ENCODE peak calls at places on chromosomes 3 and 15, in nine cellular contexts. X, I, J, D, E, K, A, Z and F are unnamed samples.

GRCh38 chr3:72380193-72380592 is 468.1 kb downstream of the SHQ1 start:
- DNase-seq in E (peak; percentile 37), K (no peak), D (no peak), X (no peak), A (no peak), Z (peak; percentile 82), J (no peak), I (peak; percentile 17), F (no peak)

GRCh38 chr3:191813245-191813644 is 352.3 kb downstream of the PYDC2 start:
- DNase-seq in I (no peak), Z (no peak), J (no peak), X (no peak), D (no peak), A (no peak), K (no peak), E (no peak), F (no peak)

GRCh38 chr3:87920549-87920948 is 138.3 kb downstream of the CGGBP1 start:
- DNase-seq in J (no peak), K (no peak), Z (no peak), X (no peak), E (no peak), I (no peak), A (no peak), D (no peak), F (no peak)

GRCh38 chr15:58003810-58004209 is 61.7 kb downstream of the ALDH1A2 start:
- DNase-seq in I (no peak), E (no peak), X (no peak), J (no peak), D (no peak), K (no peak), Z (no peak), A (no peak), F (no peak)

GRCh38 chr3:50474717-50475116 is 28.7 kb downstream of the CACNA2D2 start:
- DNase-seq in I (no peak), J (no peak), X (no peak), D (no peak), E (peak; percentile 18), Z (peak; percentile 82), K (no peak), A (no peak), F (no peak)

GRCh38 chr3:33840179-33840578 is 41.7 kb downstream of the PDCD6IP start:
- DNase-seq in X (no peak), I (no peak), A (no peak), K (no peak), D (no peak), J (no peak), Z (no peak), E (no peak), F (no peak)

GRCh38 chr3:29764603-29765254 is 483.9 kb downstream of the RBMS3 start:
- DNase-seq in I (no peak), K (no peak), E (peak; percentile 94), D (no peak), A (no peak), X (peak; percentile 16), Z (peak; percentile 87), J (no peak), F (peak; percentile 59)

GRCh38 chr3:196981657-196982056 is 13.0 kb upstream of the PIGZ start:
- DNase-seq in A (no peak), X (no peak), E (no peak), I (no peak), J (no peak), Z (no peak), K (no peak), D (no peak), F (no peak)

GRCh38 chr3:48429416-48430358 is at the start of gene PLXNB1:
- DNase-seq in A (peak; percentile 34), X (no peak), Z (peak; percentile 55), K (peak; percentile 93), I (peak; percentile 92), J (peak; percentile 58), D (peak; percentile 98), E (peak; percentile 63), F (peak; percentile 93)

GRCh38 chr15:77034620-77035467 is 36.1 kb downstream of the TSPAN3 start:
- DNase-seq in E (peak; percentile 48), X (no peak), K (peak; percentile 78), A (peak; percentile 39), D (peak; percentile 79), I (peak; percentile 61), Z (peak; percentile 54), J (no peak), F (peak; percentile 46)

DNA sequence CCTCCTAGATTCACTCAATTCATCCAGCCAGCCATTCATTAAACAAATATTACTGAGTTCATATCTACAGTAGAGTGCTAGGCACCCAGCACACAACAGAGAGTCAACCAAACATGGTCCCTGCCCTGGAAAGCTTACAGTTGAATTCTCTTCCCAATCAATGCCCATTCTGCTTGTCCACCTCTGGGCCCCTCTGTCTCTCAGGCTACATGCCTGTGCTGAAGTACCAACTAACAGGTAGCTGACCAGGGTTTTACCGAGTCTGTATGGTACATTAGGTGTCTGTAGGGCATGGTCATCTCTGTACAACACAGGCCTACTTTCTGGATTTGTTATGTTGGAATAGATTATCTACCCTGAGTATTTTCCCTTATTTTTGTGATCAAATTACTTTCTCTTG is 23.3 kb downstream of the PLD1 start:
- DNase-seq in X (no peak), J (no peak), E (no peak), D (no peak), A (no peak), I (no peak), Z (no peak), K (no peak), F (no peak)
- TF ChIP-seq EZH2phosphoT487 in X (no peak), J (no peak), E (no peak), D (no peak), A (no peak), I (no peak), Z (no peak), K (no peak), F (no peak)

GRCh38 chr15:81023483-81024264 is 23.0 kb downstream of the TLNRD1 start:
- DNase-seq in E (peak; percentile 15), Z (peak; percentile 92), I (no peak), J (no peak), K (no peak), D (no peak), X (no peak), A (peak; percentile 82), F (no peak)
- TF ChIP-seq EZH2phosphoT487 in E (no peak), Z (no peak), I (no peak), J (no peak), K (no peak), D (no peak), X (no peak), A (no peak), F (no peak)

GRCh38 chr3:2096196-2096595 is 2.5 kb upstream of the CNTN4 start:
- DNase-seq in Z (no peak), E (no peak), K (no peak), A (no peak), D (no peak), J (no peak), I (peak; percentile 44), X (no peak), F (no peak)

GRCh38 chr3:2099779-2100191 is 1.1 kb downstream of the CNTN4 start:
- DNase-seq in Z (no peak), A (no peak), D (peak; percentile 44), X (no peak), E (no peak), J (no peak), K (no peak), I (peak; percentile 59), F (peak; percentile 39)

GRCh38 chr3:2097641-2098191 is 950 bp upstream of the CNTN4 start:
- DNase-seq in D (peak; percentile 21), K (peak; percentile 39), J (no peak), A (no peak), Z (no peak), X (no peak), E (no peak), I (peak; percentile 52), F (peak; percentile 56)

GRCh38 chr3:2099028-2099671 is 484 bp downstream of the CNTN4 start:
- DNase-seq in A (no peak), I (peak; percentile 79), D (peak; percentile 66), K (peak; percentile 65), J (no peak), X (no peak), Z (peak; percentile 0), E (no peak), F (peak; percentile 71)

GRCh38 chr3:2098398-2099027 is at the start of gene CNTN4:
- DNase-seq in I (peak; percentile 97), Z (peak; percentile 16), E (no peak), J (no peak), D (peak; percentile 82), X (no peak), A (peak; percentile 88), K (peak; percentile 98), F (peak; percentile 96)
- TF ChIP-seq EZH2phosphoT487 in I (no peak), Z (no peak), E (no peak), J (no peak), D (no peak), X (no peak), A (no peak), K (no peak), F (no peak)

GRCh38 chr15:34999906-35000305 is 11.8 kb upstream of the ZNF770 start:
- DNase-seq in J (no peak), K (no peak), Z (peak; percentile 7), E (no peak), A (no peak), D (no peak), X (no peak), I (no peak), F (no peak)
- TF ChIP-seq EZH2phosphoT487 in J (no peak), K (no peak), Z (no peak), E (no peak), A (no peak), D (no peak), X (no peak), I (no peak), F (no peak)

DNA sequence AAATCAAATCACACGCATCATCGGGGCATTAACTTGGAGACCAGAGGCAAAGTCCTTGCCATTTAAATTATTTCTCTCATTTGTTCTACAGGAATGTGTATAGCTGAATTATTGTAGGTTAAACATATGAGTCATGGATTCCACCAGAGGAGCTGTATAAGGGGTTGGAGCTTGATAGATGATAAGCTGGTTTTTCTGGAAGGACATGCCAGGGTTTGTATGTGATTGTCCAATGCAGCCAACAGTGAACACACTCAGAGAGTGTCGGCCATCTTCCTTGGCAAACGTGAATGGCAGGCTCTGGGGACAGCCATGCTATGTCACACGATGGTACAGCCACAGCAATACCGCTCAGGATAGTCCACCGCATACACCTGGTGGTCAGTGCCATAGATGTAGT is 25.1 kb downstream of the SSUH2 start:
- DNase-seq in J (no peak), I (no peak), E (peak; percentile 94), Z (peak; percentile 39), D (no peak), X (no peak), A (no peak), K (no peak), F (peak; percentile 50)
- TF ChIP-seq EZH2phosphoT487 in J (no peak), I (no peak), E (no peak), Z (no peak), D (no peak), X (no peak), A (no peak), K (no peak), F (no peak)

DNA sequence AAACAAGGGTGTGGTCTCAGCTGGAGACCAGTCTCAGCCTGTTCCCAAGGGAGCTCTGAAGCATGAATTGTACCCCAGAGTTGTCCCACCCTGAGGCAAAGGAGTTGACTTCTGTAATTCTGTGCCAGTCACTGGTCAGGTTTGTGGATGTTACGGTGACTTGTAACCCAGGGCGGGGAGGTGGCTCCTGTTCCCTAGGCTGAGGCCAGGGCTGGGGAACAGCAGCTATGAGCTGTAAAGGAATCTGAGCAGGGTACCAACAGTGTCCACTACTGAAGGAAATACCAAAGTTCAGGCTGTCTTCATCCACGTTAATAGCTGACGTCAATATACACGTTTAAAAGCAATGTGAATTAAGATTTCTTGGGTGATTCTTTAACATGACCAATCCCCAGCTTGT is 266.2 kb downstream of the ABHD5 start:
- DNase-seq in E (no peak), D (no peak), X (no peak), A (no peak), K (no peak), J (no peak), Z (no peak), I (no peak), F (no peak)
- TF ChIP-seq EZH2phosphoT487 in E (no peak), D (no peak), X (no peak), A (no peak), K (no peak), J (no peak), Z (no peak), I (no peak), F (no peak)